ENCODE peak calls at places on chromosomes 16 and 17, in eight cellular contexts. One of them, this sample, is unnamed.

GRCh38 chr17:70913086-70913485 is 743.8 kb downstream of the KCNJ2 start:
- DNase-seq in astrocyte of the spinal cord: peak; percentile 40
- DNase-seq in colonic mucosa: no peak
- DNase-seq in kidney glomerular epithelial cell: no peak
- DNase-seq in AG10803: peak; percentile 66
- DNase-seq in SK-MEL-5: no peak
- DNase-seq in HuH-7: no peak
- DNase-seq in activated naive CD4-positive, alpha-beta T cell treated with anti-CD3 and anti-CD28 coated beads, Interleukin-2, amount 50 U/mL, for 16 hours: no peak
- DNase-seq in this sample: no peak

GRCh38 chr17:43531955-43532354 is 14.2 kb downstream of the ETV4 start:
- DNase-seq in astrocyte of the spinal cord: no peak
- DNase-seq in colonic mucosa: no peak
- DNase-seq in kidney glomerular epithelial cell: no peak
- DNase-seq in AG10803: no peak
- DNase-seq in SK-MEL-5: no peak
- DNase-seq in HuH-7: no peak
- DNase-seq in activated naive CD4-positive, alpha-beta T cell treated with anti-CD3 and anti-CD28 coated beads, Interleukin-2, amount 50 U/mL, for 16 hours: no peak
- DNase-seq in this sample: no peak

GRCh38 chr16:77398495-77398894 is 36.3 kb downstream of the ADAMTS18 start:
- DNase-seq in astrocyte of the spinal cord: no peak
- DNase-seq in colonic mucosa: no peak
- DNase-seq in kidney glomerular epithelial cell: no peak
- DNase-seq in AG10803: no peak
- DNase-seq in SK-MEL-5: no peak
- DNase-seq in HuH-7: no peak
- DNase-seq in activated naive CD4-positive, alpha-beta T cell treated with anti-CD3 and anti-CD28 coated beads, Interleukin-2, amount 50 U/mL, for 16 hours: no peak
- DNase-seq in this sample: no peak

GRCh38 chr16:15466886-15467781 is 32.7 kb downstream of the BMERB1 start:
- DNase-seq in astrocyte of the spinal cord: no peak
- DNase-seq in colonic mucosa: no peak
- DNase-seq in kidney glomerular epithelial cell: peak; percentile 10
- DNase-seq in AG10803: no peak
- DNase-seq in SK-MEL-5: peak; percentile 26
- DNase-seq in HuH-7: no peak
- DNase-seq in activated naive CD4-positive, alpha-beta T cell treated with anti-CD3 and anti-CD28 coated beads, Interleukin-2, amount 50 U/mL, for 16 hours: no peak
- DNase-seq in this sample: peak; percentile 27

GRCh38 chr17:68053237-68054030 is 17.9 kb downstream of the KPNA2 start:
- DNase-seq in astrocyte of the spinal cord: peak; percentile 22
- DNase-seq in colonic mucosa: peak; percentile 27
- DNase-seq in kidney glomerular epithelial cell: no peak
- DNase-seq in AG10803: peak; percentile 99
- DNase-seq in SK-MEL-5: no peak
- DNase-seq in HuH-7: no peak
- DNase-seq in activated naive CD4-positive, alpha-beta T cell treated with anti-CD3 and anti-CD28 coated beads, Interleukin-2, amount 50 U/mL, for 16 hours: no peak
- DNase-seq in this sample: no peak

GRCh38 chr17:17494499-17495447 is 1.4 kb downstream of the RASD1 start:
- DNase-seq in astrocyte of the spinal cord: peak; percentile 37
- DNase-seq in colonic mucosa: peak; percentile 40
- DNase-seq in kidney glomerular epithelial cell: no peak
- DNase-seq in AG10803: peak; percentile 43
- DNase-seq in SK-MEL-5: peak; percentile 66
- DNase-seq in HuH-7: no peak
- DNase-seq in activated naive CD4-positive, alpha-beta T cell treated with anti-CD3 and anti-CD28 coated beads, Interleukin-2, amount 50 U/mL, for 16 hours: no peak
- DNase-seq in this sample: peak; percentile 58

GRCh38 chr17:39688945-39689344 is 1.1 kb upstream of the PGAP3 start:
- DNase-seq in astrocyte of the spinal cord: no peak
- DNase-seq in colonic mucosa: no peak
- DNase-seq in kidney glomerular epithelial cell: no peak
- DNase-seq in AG10803: no peak
- DNase-seq in SK-MEL-5: no peak
- DNase-seq in HuH-7: no peak
- DNase-seq in activated naive CD4-positive, alpha-beta T cell treated with anti-CD3 and anti-CD28 coated beads, Interleukin-2, amount 50 U/mL, for 16 hours: no peak
- DNase-seq in this sample: no peak

GRCh38 chr17:17022011-17022800 is 20.1 kb upstream of the MPRIP start:
- DNase-seq in astrocyte of the spinal cord: no peak
- DNase-seq in colonic mucosa: no peak
- DNase-seq in kidney glomerular epithelial cell: no peak
- DNase-seq in AG10803: no peak
- DNase-seq in SK-MEL-5: no peak
- DNase-seq in HuH-7: no peak
- DNase-seq in activated naive CD4-positive, alpha-beta T cell treated with anti-CD3 and anti-CD28 coated beads, Interleukin-2, amount 50 U/mL, for 16 hours: no peak
- DNase-seq in this sample: no peak

GRCh38 chr16:80447263-80447662 is 93.5 kb upstream of the DYNLRB2 start:
- DNase-seq in astrocyte of the spinal cord: no peak
- DNase-seq in colonic mucosa: no peak
- DNase-seq in kidney glomerular epithelial cell: no peak
- DNase-seq in AG10803: no peak
- DNase-seq in SK-MEL-5: no peak
- DNase-seq in HuH-7: no peak
- DNase-seq in activated naive CD4-positive, alpha-beta T cell treated with anti-CD3 and anti-CD28 coated beads, Interleukin-2, amount 50 U/mL, for 16 hours: no peak
- DNase-seq in this sample: no peak

GRCh38 chr16:53085539-53086450 is 31.0 kb downstream of the CHD9 start:
- DNase-seq in astrocyte of the spinal cord: peak; percentile 36
- DNase-seq in colonic mucosa: no peak
- DNase-seq in kidney glomerular epithelial cell: no peak
- DNase-seq in AG10803: peak; percentile 73
- DNase-seq in SK-MEL-5: no peak
- DNase-seq in HuH-7: no peak
- DNase-seq in activated naive CD4-positive, alpha-beta T cell treated with anti-CD3 and anti-CD28 coated beads, Interleukin-2, amount 50 U/mL, for 16 hours: no peak
- DNase-seq in this sample: no peak

GRCh38 chr17:80124351-80124981 is 22.5 kb downstream of the EIF4A3 start:
- DNase-seq in astrocyte of the spinal cord: peak; percentile 20
- DNase-seq in colonic mucosa: no peak
- DNase-seq in kidney glomerular epithelial cell: no peak
- DNase-seq in AG10803: peak; percentile 62
- DNase-seq in SK-MEL-5: peak; percentile 77
- DNase-seq in HuH-7: peak; percentile 87
- DNase-seq in activated naive CD4-positive, alpha-beta T cell treated with anti-CD3 and anti-CD28 coated beads, Interleukin-2, amount 50 U/mL, for 16 hours: no peak
- DNase-seq in this sample: no peak

GRCh38 chr16:58421529-58421928 is 29.3 kb downstream of the GINS3 start:
- DNase-seq in astrocyte of the spinal cord: peak; percentile 26
- DNase-seq in colonic mucosa: no peak
- DNase-seq in kidney glomerular epithelial cell: no peak
- DNase-seq in AG10803: peak; percentile 49
- DNase-seq in SK-MEL-5: no peak
- DNase-seq in HuH-7: no peak
- DNase-seq in activated naive CD4-positive, alpha-beta T cell treated with anti-CD3 and anti-CD28 coated beads, Interleukin-2, amount 50 U/mL, for 16 hours: no peak
- DNase-seq in this sample: no peak

GRCh38 chr16:77998350-77999023 is 23.9 kb upstream of the CLEC3A start:
- DNase-seq in astrocyte of the spinal cord: no peak
- DNase-seq in colonic mucosa: no peak
- DNase-seq in kidney glomerular epithelial cell: no peak
- DNase-seq in AG10803: no peak
- DNase-seq in SK-MEL-5: no peak
- DNase-seq in HuH-7: no peak
- DNase-seq in activated naive CD4-positive, alpha-beta T cell treated with anti-CD3 and anti-CD28 coated beads, Interleukin-2, amount 50 U/mL, for 16 hours: no peak
- DNase-seq in this sample: no peak

GRCh38 chr17:61551255-61551742 is 39.7 kb downstream of the NACA2 start:
- DNase-seq in astrocyte of the spinal cord: peak; percentile 45
- DNase-seq in colonic mucosa: no peak
- DNase-seq in kidney glomerular epithelial cell: peak; percentile 54
- DNase-seq in AG10803: peak; percentile 47
- DNase-seq in SK-MEL-5: peak; percentile 80
- DNase-seq in HuH-7: peak; percentile 46
- DNase-seq in activated naive CD4-positive, alpha-beta T cell treated with anti-CD3 and anti-CD28 coated beads, Interleukin-2, amount 50 U/mL, for 16 hours: no peak
- DNase-seq in this sample: no peak

GRCh38 chr17:39705786-39706348 is 6.0 kb downstream of the ERBB2 start:
- DNase-seq in astrocyte of the spinal cord: no peak
- DNase-seq in colonic mucosa: peak; percentile 85
- DNase-seq in kidney glomerular epithelial cell: no peak
- DNase-seq in AG10803: no peak
- DNase-seq in SK-MEL-5: no peak
- DNase-seq in HuH-7: no peak
- DNase-seq in activated naive CD4-positive, alpha-beta T cell treated with anti-CD3 and anti-CD28 coated beads, Interleukin-2, amount 50 U/mL, for 16 hours: no peak
- DNase-seq in this sample: peak; percentile 95

GRCh38 chr16:75197522-75198134 is 9.3 kb downstream of the CTRB2 start:
- DNase-seq in astrocyte of the spinal cord: no peak
- DNase-seq in colonic mucosa: no peak
- DNase-seq in kidney glomerular epithelial cell: no peak
- DNase-seq in AG10803: no peak
- DNase-seq in SK-MEL-5: peak; percentile 4
- DNase-seq in HuH-7: no peak
- DNase-seq in activated naive CD4-positive, alpha-beta T cell treated with anti-CD3 and anti-CD28 coated beads, Interleukin-2, amount 50 U/mL, for 16 hours: no peak
- DNase-seq in this sample: no peak

GRCh38 chr16:86408685-86409084 is 101.6 kb upstream of the FOXF1 start:
- DNase-seq in astrocyte of the spinal cord: no peak
- DNase-seq in colonic mucosa: no peak
- DNase-seq in kidney glomerular epithelial cell: no peak
- DNase-seq in AG10803: no peak
- DNase-seq in SK-MEL-5: no peak
- DNase-seq in HuH-7: no peak
- DNase-seq in activated naive CD4-positive, alpha-beta T cell treated with anti-CD3 and anti-CD28 coated beads, Interleukin-2, amount 50 U/mL, for 16 hours: no peak
- DNase-seq in this sample: no peak

GRCh38 chr17:56231693-56232092 is 78.4 kb downstream of the ANKFN1 start:
- DNase-seq in astrocyte of the spinal cord: no peak
- DNase-seq in colonic mucosa: no peak
- DNase-seq in kidney glomerular epithelial cell: no peak
- DNase-seq in AG10803: no peak
- DNase-seq in SK-MEL-5: peak; percentile 41
- DNase-seq in HuH-7: no peak
- DNase-seq in activated naive CD4-positive, alpha-beta T cell treated with anti-CD3 and anti-CD28 coated beads, Interleukin-2, amount 50 U/mL, for 16 hours: no peak
- DNase-seq in this sample: no peak

GRCh38 chr17:62662855-62663254 is 35.4 kb downstream of the MRC2 start:
- DNase-seq in astrocyte of the spinal cord: peak; percentile 35
- DNase-seq in colonic mucosa: no peak
- DNase-seq in kidney glomerular epithelial cell: no peak
- DNase-seq in AG10803: no peak
- DNase-seq in SK-MEL-5: no peak
- DNase-seq in HuH-7: no peak
- DNase-seq in activated naive CD4-positive, alpha-beta T cell treated with anti-CD3 and anti-CD28 coated beads, Interleukin-2, amount 50 U/mL, for 16 hours: no peak
- DNase-seq in this sample: no peak

GRCh38 chr16:72856797-72857196 is 191.1 kb downstream of the ZFHX3 start:
- DNase-seq in astrocyte of the spinal cord: no peak
- DNase-seq in colonic mucosa: no peak
- DNase-seq in kidney glomerular epithelial cell: no peak
- DNase-seq in AG10803: no peak
- DNase-seq in SK-MEL-5: peak; percentile 19
- DNase-seq in HuH-7: peak; percentile 81
- DNase-seq in activated naive CD4-positive, alpha-beta T cell treated with anti-CD3 and anti-CD28 coated beads, Interleukin-2, amount 50 U/mL, for 16 hours: no peak
- DNase-seq in this sample: no peak

GRCh38 chr17:69818467-69818866 is 256.6 kb upstream of the KCNJ16 start:
- DNase-seq in astrocyte of the spinal cord: no peak
- DNase-seq in colonic mucosa: no peak
- DNase-seq in kidney glomerular epithelial cell: no peak
- DNase-seq in AG10803: no peak
- DNase-seq in SK-MEL-5: no peak
- DNase-seq in HuH-7: no peak
- DNase-seq in activated naive CD4-positive, alpha-beta T cell treated with anti-CD3 and anti-CD28 coated beads, Interleukin-2, amount 50 U/mL, for 16 hours: no peak
- DNase-seq in this sample: no peak